ENCODE peak calls at places on chromosomes 4 and X, in ten cellular contexts. P is WERI-Rb-1; B is iPS DF 19.7; O is substantia nigra; C is GDM1; D is RWPE1; W is adipocyte; K is activated T-cell treated with anti-CD3 and anti-CD28 coated beads for 4 hours; X is activated CD4-positive, alpha-beta T cell treated with anti-CD3 and anti-CD28 coated beads, Interleukin-2, amount 50 U/mL, for 24 hours; Z is fibroblast of gingiva. S is an unnamed sample.

GRCh38 chr4:130563185-130563890 is 1467.4 kb downstream of the C4orf33 start:
- DNase-seq in O (peak), X (no peak), Z (peak), W (peak), C (no peak), P (peak), B (peak), K (no peak), D (peak), S (no peak)

GRCh38 chrX:96433409-96434122 is 251.1 kb upstream of the DIAPH2 start:
- DNase-seq in B (no peak), O (no peak), W (no peak), P (no peak), X (no peak), K (no peak), D (no peak), C (no peak), Z (no peak), S (no peak)

GRCh38 chr4:76388160-76388908 is 32.6 kb downstream of the CCDC158 start:
- DNase-seq in B (no peak), P (peak), C (no peak), Z (no peak), D (peak), W (no peak), X (no peak), O (no peak), K (no peak), S (no peak)

GRCh38 chrX:137427061-137427778 is 138.7 kb upstream of the ZIC3 start:
- DNase-seq in C (no peak), B (no peak), Z (no peak), D (no peak), K (no peak), O (no peak), W (no peak), X (no peak), P (no peak), S (no peak)

GRCh38 chr4:110618091-110619000 is 4.5 kb downstream of the PITX2 start:
- DNase-seq in W (no peak), D (no peak), P (no peak), X (no peak), B (no peak), O (no peak), C (no peak), Z (no peak), K (no peak), S (no peak)

GRCh38 chr4:82480786-82481317 is 50.5 kb downstream of the ENOPH1 start:
- DNase-seq in X (no peak), Z (no peak), O (no peak), K (no peak), D (no peak), C (no peak), B (no peak), W (no peak), P (no peak), S (no peak)

GRCh38 chr4:6250235-6250983 is 19.2 kb upstream of the WFS1 start:
- DNase-seq in P (peak), C (no peak), X (no peak), O (no peak), Z (peak), W (peak), D (peak), K (no peak), B (no peak), S (no peak)

GRCh38 chrX:132171478-132171877 is 43.7 kb upstream of the FRMD7 start:
- DNase-seq in D (no peak), P (no peak), W (no peak), B (no peak), C (no peak), Z (no peak), K (no peak), O (no peak), X (no peak), S (no peak)

GRCh38 chrX:29231800-29232199 is 644.6 kb downstream of the IL1RAPL1 start:
- DNase-seq in Z (no peak), O (no peak), K (no peak), D (no peak), W (peak), B (no peak), X (no peak), C (no peak), P (no peak), S (no peak)

GRCh38 chrX:111265506-111265905 is 4.8 kb downstream of the CAPN6 start:
- DNase-seq in B (no peak), C (no peak), O (no peak), W (no peak), D (no peak), P (no peak), K (no peak), Z (no peak), X (no peak), S (no peak)